ENCODE peak calls at places on chromosomes 16 and 17, in eight cellular contexts. F, M, L, P, I, U, O and R are unnamed samples.

GRCh38 chr16:8945626-8946296 is 17.9 kb downstream of the USP7 start:
- DNase-seq in F (no peak), M (no peak), L (no peak), P (no peak), I (no peak), U (no peak), O (no peak), R (no peak)

GRCh38 chr16:88478115-88478514 is 25.0 kb downstream of the ZFPM1 start:
- DNase-seq in F (no peak), M (no peak), L (no peak), P (no peak), I (no peak), U (no peak), O (no peak), R (no peak)

GRCh38 chr16:72371307-72372081 is 199.5 kb upstream of the PMFBP1 start:
- DNase-seq in F (no peak), M (peak), L (peak), P (peak), I (peak), U (peak), O (peak), R (peak)

GRCh38 chr16:11049396-11050059 is 105.2 kb downstream of the CLEC16A start:
- DNase-seq in F (no peak), M (no peak), L (peak), P (no peak), I (no peak), U (peak), O (peak), R (peak)

GRCh38 chr17:80476877-80477646 is 655 bp upstream of the NPTX1 start:
- DNase-seq in F (no peak), M (no peak), L (no peak), P (no peak), I (no peak), U (no peak), O (no peak), R (peak)

GRCh38 chr16:88613-89012 is 10.6 kb downstream of the MPG start:
- DNase-seq in F (no peak), M (no peak), L (no peak), P (no peak), I (no peak), U (no peak), O (no peak), R (no peak)

GRCh38 chr16:23071202-23072083 is 77.8 kb downstream of the USP31 start:
- DNase-seq in F (no peak), M (no peak), L (no peak), P (peak), I (peak), U (peak), O (no peak), R (no peak)

GRCh38 chr17:28710948-28711722 is 553 bp downstream of the PROCA1 start:
- DNase-seq in F (peak), M (peak), L (peak), P (peak), I (peak), U (peak), O (peak), R (peak)

GRCh38 chr16:28092721-28093382 is 29.3 kb upstream of the GSG1L start:
- DNase-seq in F (no peak), M (no peak), L (no peak), P (no peak), I (no peak), U (no peak), O (peak), R (peak)

GRCh38 chr17:5035356-5035755 is at the start of gene SLC52A1:
- DNase-seq in F (no peak), M (no peak), L (no peak), P (no peak), I (no peak), U (no peak), O (peak), R (peak)

GRCh38 chr17:73347355-73347754 is 35.6 kb upstream of the CDC42EP4 start:
- DNase-seq in F (no peak), M (no peak), L (no peak), P (no peak), I (peak), U (no peak), O (no peak), R (no peak)

GRCh38 chr17:49814781-49815496 is 26.5 kb downstream of the KAT7 start:
- DNase-seq in F (no peak), M (no peak), L (no peak), P (no peak), I (no peak), U (no peak), O (no peak), R (no peak)

GRCh38 chr17:71224824-71225575 is 895.8 kb upstream of the SOX9 start:
- DNase-seq in F (no peak), M (peak), L (no peak), P (peak), I (peak), U (no peak), O (no peak), R (no peak)

GRCh38 chr17:72030067-72030899 is 90.5 kb upstream of the SOX9 start:
- DNase-seq in F (no peak), M (peak), L (no peak), P (no peak), I (peak), U (peak), O (peak), R (peak)

GRCh38 chr17:74833501-74834361 is 26.0 kb downstream of the GRIN2C start:
- DNase-seq in F (no peak), M (no peak), L (no peak), P (no peak), I (no peak), U (peak), O (no peak), R (no peak)

GRCh38 chr17:68981288-68981687 is 26.1 kb upstream of the ABCA8 start:
- DNase-seq in F (no peak), M (no peak), L (peak), P (peak), I (peak), U (peak), O (no peak), R (no peak)

GRCh38 chr16:86970726-86971125 is 346.5 kb downstream of the C16orf95 start:
- DNase-seq in F (no peak), M (no peak), L (no peak), P (no peak), I (no peak), U (no peak), O (no peak), R (no peak)

GRCh38 chr17:78341559-78342437 is 18.1 kb downstream of the SOCS3 start:
- DNase-seq in F (no peak), M (peak), L (no peak), P (peak), I (peak), U (peak), O (peak), R (peak)

GRCh38 chr17:42553866-42554249 is 1.1 kb downstream of the HSD17B1 start:
- DNase-seq in F (no peak), M (no peak), L (no peak), P (peak), I (no peak), U (peak), O (no peak), R (no peak)

GRCh38 chr17:13465678-13466077 is 136.1 kb downstream of the HS3ST3A1 start:
- DNase-seq in F (no peak), M (no peak), L (no peak), P (no peak), I (no peak), U (no peak), O (no peak), R (no peak)

GRCh38 chr17:3890082-3890892 is 2.6 kb downstream of the CAMKK1 start:
- DNase-seq in F (no peak), M (peak), L (peak), P (peak), I (peak), U (peak), O (no peak), R (peak)

GRCh38 chr17:33288954-33289353 is 4.1 kb downstream of the ASIC2 start:
- DNase-seq in F (no peak), M (no peak), L (no peak), P (no peak), I (no peak), U (no peak), O (peak), R (peak)

GRCh38 chr16:80883159-80883642 is 78.8 kb upstream of the CDYL2 start:
- DNase-seq in F (no peak), M (peak), L (no peak), P (no peak), I (no peak), U (no peak), O (no peak), R (no peak)

GRCh38 chr17:61309362-61309761 is 90.3 kb upstream of the TBX2 start:
- DNase-seq in F (no peak), M (no peak), L (no peak), P (no peak), I (no peak), U (no peak), O (no peak), R (peak)

GRCh38 chr17:61310611-61311010 is 89.0 kb upstream of the TBX2 start:
- DNase-seq in F (no peak), M (no peak), L (no peak), P (no peak), I (no peak), U (no peak), O (no peak), R (peak)

GRCh38 chr17:61309857-61310256 is 89.8 kb upstream of the TBX2 start:
- DNase-seq in F (no peak), M (no peak), L (no peak), P (peak), I (peak), U (peak), O (no peak), R (peak)

GRCh38 chr17:61306003-61306402 is 93.6 kb upstream of the TBX2 start:
- DNase-seq in F (no peak), M (no peak), L (no peak), P (peak), I (no peak), U (peak), O (peak), R (no peak)

DNA sequence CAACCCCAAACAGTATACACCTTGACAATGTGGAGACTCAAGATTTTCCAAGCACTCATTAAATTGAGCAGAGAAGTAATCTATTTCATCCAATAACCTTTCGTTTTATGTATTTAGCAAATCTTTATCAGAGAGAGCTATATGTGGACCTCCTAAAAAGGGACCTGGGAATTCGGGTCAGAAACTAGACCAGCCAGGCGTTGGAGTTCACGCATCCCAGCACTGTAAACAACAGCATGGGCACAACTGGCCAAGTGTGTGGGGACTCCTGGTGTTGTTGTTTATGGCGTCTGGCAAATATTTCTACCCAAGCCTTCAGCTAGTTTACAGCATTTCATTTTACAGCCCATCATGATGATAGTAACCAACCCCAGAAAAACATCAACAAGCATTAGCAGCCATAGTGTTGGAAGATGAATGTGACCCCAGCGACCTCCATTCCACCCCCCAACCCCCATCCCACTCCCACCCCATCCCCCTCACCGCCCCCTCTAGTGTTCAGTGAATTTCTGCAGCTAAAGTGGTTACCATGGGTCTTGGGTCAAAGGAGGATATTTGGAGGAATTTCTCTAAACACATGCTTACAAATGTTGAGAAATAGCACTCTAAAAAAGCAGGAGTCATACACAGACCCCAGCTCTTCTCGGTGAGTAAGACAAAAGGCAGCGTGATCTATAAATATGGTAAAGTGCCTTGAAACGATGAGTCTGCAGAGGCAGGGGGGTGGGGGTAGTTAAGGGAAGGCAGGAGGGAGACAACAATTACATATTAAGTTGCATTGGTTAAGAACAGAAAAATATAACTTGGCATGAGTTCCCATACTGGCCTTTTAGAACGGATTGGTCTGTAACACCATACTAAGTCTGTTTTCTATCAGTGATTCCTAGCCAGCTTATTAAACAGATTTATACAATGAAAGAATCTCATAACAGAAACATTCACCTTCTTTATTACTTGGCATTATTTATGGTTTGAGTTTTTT is 91.4 kb upstream of the TBX2 start:
- DNase-seq in F (no peak), M (peak), L (peak), P (peak), I (peak), U (peak), O (no peak), R (peak)
- TF ChIP-seq CTCF in F (no peak), M (peak), L (no peak), P (no peak), I (no peak), U (no peak), O (peak), R (peak)

GRCh38 chr17:48293319-48294192 is 136.5 kb downstream of the SKAP1 start:
- DNase-seq in F (no peak), M (no peak), L (no peak), P (no peak), I (no peak), U (no peak), O (no peak), R (peak)
- TF ChIP-seq CTCF in F (no peak), M (no peak), L (peak), P (no peak), I (no peak), U (no peak), O (peak), R (peak)

GRCh38 chr17:9306086-9306485 is 269.5 kb downstream of the STX8 start:
- DNase-seq in F (no peak), M (no peak), L (no peak), P (peak), I (no peak), U (peak), O (no peak), R (no peak)

GRCh38 chr17:9313346-9313745 is 262.3 kb downstream of the STX8 start:
- DNase-seq in F (no peak), M (no peak), L (no peak), P (no peak), I (no peak), U (no peak), O (no peak), R (no peak)

GRCh38 chr17:9308069-9308468 is 267.6 kb downstream of the STX8 start:
- DNase-seq in F (no peak), M (no peak), L (no peak), P (no peak), I (no peak), U (no peak), O (peak), R (peak)

GRCh38 chr17:9307313-9307998 is 268.2 kb downstream of the STX8 start:
- DNase-seq in F (no peak), M (no peak), L (no peak), P (no peak), I (peak), U (peak), O (no peak), R (peak)

GRCh38 chr17:9309216-9309615 is 266.4 kb downstream of the STX8 start:
- DNase-seq in F (no peak), M (no peak), L (peak), P (no peak), I (peak), U (no peak), O (no peak), R (peak)
- TF ChIP-seq CTCF in F (no peak), M (no peak), L (no peak), P (no peak), I (no peak), U (no peak), O (no peak), R (no peak)

DNA sequence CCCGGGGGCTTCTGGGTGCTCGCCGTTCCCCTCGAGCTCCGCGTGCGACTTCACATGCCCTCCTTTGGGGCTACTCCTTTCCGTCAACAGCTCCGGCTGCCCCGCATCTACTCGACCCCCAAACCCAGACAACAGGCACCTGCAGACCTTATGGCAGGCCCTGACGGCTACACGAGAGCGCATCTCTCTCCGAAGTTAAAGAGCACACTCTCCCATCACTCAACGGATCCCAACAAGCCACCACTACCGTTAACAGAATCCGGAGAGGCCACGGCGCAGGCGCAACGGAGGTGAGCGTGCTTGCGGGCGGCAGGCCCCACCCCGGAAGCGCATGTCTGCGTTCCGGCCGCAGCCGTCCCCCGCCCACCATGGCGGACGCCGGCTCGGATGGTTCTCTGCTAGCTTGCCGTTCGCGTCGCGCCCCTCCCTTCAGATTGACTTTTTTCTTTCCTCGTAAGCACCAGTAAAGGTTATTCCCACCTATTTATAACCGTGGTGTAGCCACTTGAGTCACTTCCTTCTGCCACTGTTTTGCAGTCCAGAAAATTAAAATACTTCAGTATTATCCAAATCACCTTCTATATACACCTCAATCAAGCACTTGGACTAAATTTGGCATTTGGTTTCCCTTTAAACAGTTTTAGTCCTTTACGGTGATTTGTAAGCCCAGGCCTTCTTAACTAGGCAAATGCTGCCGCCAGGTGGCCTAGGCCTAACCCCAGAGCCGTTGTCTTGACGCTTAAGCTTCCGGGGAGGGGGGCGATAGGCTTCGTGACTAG is at the start of gene POLG2:
- DNase-seq in F (peak), M (peak), L (peak), P (peak), I (peak), U (peak), O (peak), R (peak)
- TF ChIP-seq CTCF in F (peak), M (peak), L (peak), P (peak), I (peak), U (peak), O (peak), R (peak)

GRCh38 chr17:37571674-37572073 is 37.5 kb downstream of the SYNRG start:
- DNase-seq in F (no peak), M (no peak), L (no peak), P (no peak), I (no peak), U (no peak), O (no peak), R (no peak)

GRCh38 chr17:37568350-37569053 is 40.7 kb downstream of the SYNRG start:
- DNase-seq in F (no peak), M (no peak), L (no peak), P (no peak), I (no peak), U (peak), O (no peak), R (no peak)

GRCh38 chr17:37567137-37567927 is 41.9 kb downstream of the SYNRG start:
- DNase-seq in F (no peak), M (no peak), L (no peak), P (no peak), I (no peak), U (no peak), O (no peak), R (no peak)

GRCh38 chr17:37574427-37574826 is 34.8 kb downstream of the SYNRG start:
- DNase-seq in F (no peak), M (no peak), L (no peak), P (no peak), I (no peak), U (no peak), O (no peak), R (no peak)

DNA sequence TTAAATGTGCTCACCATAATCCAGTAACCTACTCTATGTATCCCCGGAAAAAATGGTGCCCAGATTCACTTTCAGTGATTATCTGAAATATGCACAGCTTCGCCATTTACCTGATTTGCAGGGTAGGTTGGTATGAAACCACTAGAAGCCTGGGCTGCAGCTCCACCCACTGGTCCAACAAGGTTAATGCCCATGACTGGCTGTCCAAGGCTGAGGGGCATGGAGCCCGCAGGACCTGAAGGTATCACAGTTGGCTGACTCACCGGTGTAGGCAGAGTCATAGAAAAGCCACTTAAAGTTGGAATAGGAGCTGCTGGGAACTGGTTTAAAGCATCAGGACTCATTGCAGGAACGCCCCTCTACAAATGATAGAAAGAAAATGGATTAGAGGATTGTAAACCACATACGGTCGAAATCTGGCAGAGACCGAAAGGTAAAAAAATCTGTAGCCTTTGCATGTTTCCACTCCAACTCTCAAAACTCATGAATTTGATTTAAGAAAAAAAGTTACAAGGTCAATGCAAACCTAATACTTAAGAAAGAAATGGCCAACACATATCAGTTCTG is 38.6 kb downstream of the SYNRG start:
- DNase-seq in F (peak), M (peak), L (peak), P (peak), I (peak), U (peak), O (peak), R (peak)
- TF ChIP-seq CTCF in F (no peak), M (peak), L (peak), P (peak), I (peak), U (peak), O (peak), R (peak)

GRCh38 chr16:3356118-3356517 is 429 bp downstream of the OR2C1 start:
- DNase-seq in F (no peak), M (no peak), L (no peak), P (no peak), I (no peak), U (no peak), O (no peak), R (no peak)
- TF ChIP-seq CTCF in F (no peak), M (no peak), L (no peak), P (no peak), I (no peak), U (no peak), O (no peak), R (no peak)

GRCh38 chr17:76182016-76182764 is 41.1 kb upstream of the FOXJ1 start:
- DNase-seq in F (peak), M (peak), L (no peak), P (peak), I (peak), U (peak), O (peak), R (peak)
- TF ChIP-seq CTCF in F (peak), M (peak), L (peak), P (peak), I (peak), U (peak), O (peak), R (peak)